ENCODE peak calls at places on chromosomes 7 and 10, in eight cellular contexts. R is HFFc6; W is B cell; H is kidney tubule cell; P is GM12865; K is lower leg skin; U is CD4-positive, alpha-beta memory T cell; S is HS-5. X is an unnamed sample.

GRCh38 chr7:32905175-32905662 is 13.7 kb upstream of the KBTBD2 start:
- DNase-seq in R (peak), W (peak), H (peak), P (peak), K (no peak), U (peak), S (peak), X (no peak)

GRCh38 chr7:27367179-27367929 is 124.8 kb downstream of the EVX1 start:
- DNase-seq in R (no peak), W (no peak), H (no peak), P (no peak), K (no peak), U (no peak), S (no peak), X (no peak)

GRCh38 chr10:6300106-6300783 is 97.5 kb downstream of the PFKFB3 start:
- DNase-seq in R (peak), W (peak), H (peak), P (peak), K (peak), U (peak), S (no peak), X (no peak)

GRCh38 chr10:120262857-120263547 is 194.0 kb upstream of the PLPP4 start:
- DNase-seq in R (peak), W (no peak), H (peak), P (peak), K (no peak), U (no peak), S (no peak), X (peak)

GRCh38 chr10:25682203-25682950 is 251.7 kb upstream of the MYO3A start:
- DNase-seq in R (no peak), W (no peak), H (peak), P (no peak), K (no peak), U (no peak), S (no peak), X (no peak)

GRCh38 chr10:96491303-96491702 is 22.4 kb downstream of the TLL2 start:
- DNase-seq in R (no peak), W (no peak), H (peak), P (no peak), K (no peak), U (no peak), S (no peak), X (no peak)

GRCh38 chr10:110493832-110494426 is 3.8 kb upstream of the DUSP5 start:
- DNase-seq in R (no peak), W (no peak), H (peak), P (no peak), K (no peak), U (no peak), S (no peak), X (peak)

GRCh38 chr10:132199854-132200311 is 13.1 kb downstream of the DPYSL4 start:
- DNase-seq in R (no peak), W (no peak), H (no peak), P (no peak), K (no peak), U (no peak), S (no peak), X (no peak)